ENCODE peak calls at places on chromosomes 13 and 19, in eight cellular contexts. R is GM20000; X is lower leg skin; T is AML-193; A is cardiac fibroblast; F is activated T-cell treated with anti-CD3 and anti-CD28 coated beads, Interleukin-2, amount 50 U/mL, for 1 hour; J is iPS-NIHi11; Y is heart right ventricle. W is an unnamed sample.

GRCh38 chr19:1861599-1862031 is 1.8 kb downstream of the KLF16 start:
- DNase-seq in R (no peak), X (no peak), T (no peak), A (no peak), F (no peak), J (no peak), Y (no peak), W (no peak)

GRCh38 chr19:17841810-17842662 is 5.7 kb downstream of the JAK3 start:
- DNase-seq in R (peak; percentile 72), X (peak; percentile 53), T (no peak), A (peak; percentile 86), F (peak; percentile 55), J (peak; percentile 97), Y (peak; percentile 76), W (no peak)

GRCh38 chr19:30362156-30362754 is 9.9 kb upstream of the ZNF536 start:
- DNase-seq in R (no peak), X (no peak), T (no peak), A (no peak), F (no peak), J (no peak), Y (no peak), W (no peak)

GRCh38 chr19:10826236-10826635 is 9.8 kb downstream of the TMED1 start:
- DNase-seq in R (no peak), X (no peak), T (no peak), A (no peak), F (no peak), J (no peak), Y (no peak), W (no peak)

GRCh38 chr19:8363803-8364771 is at the start of gene ANGPTL4:
- DNase-seq in R (peak; percentile 76), X (peak; percentile 77), T (no peak), A (peak; percentile 89), F (peak; percentile 42), J (peak; percentile 80), Y (peak; percentile 73), W (peak; percentile 21)

GRCh38 chr13:53783466-53783865 is 754.9 kb downstream of the OLFM4 start:
- DNase-seq in R (no peak), X (no peak), T (no peak), A (no peak), F (no peak), J (no peak), Y (no peak), W (no peak)

GRCh38 chr13:48737689-48738088 is 84.0 kb downstream of the CYSLTR2 start:
- DNase-seq in R (no peak), X (no peak), T (no peak), A (no peak), F (no peak), J (no peak), Y (no peak), W (no peak)

GRCh38 chr13:104837756-104838155 is 1697.7 kb downstream of the EFNB2 start:
- DNase-seq in R (no peak), X (no peak), T (peak; percentile 99), A (no peak), F (no peak), J (no peak), Y (no peak), W (no peak)

GRCh38 chr19:47239610-47240296 is 8.8 kb upstream of the BBC3 start:
- DNase-seq in R (peak; percentile 46), X (no peak), T (no peak), A (peak; percentile 19), F (peak; percentile 69), J (peak; percentile 78), Y (no peak), W (peak; percentile 40)

GRCh38 chr19:28705008-28705407 is 507.9 kb downstream of the UQCRFS1 start:
- DNase-seq in R (no peak), X (no peak), T (no peak), A (peak; percentile 95), F (no peak), J (peak; percentile 50), Y (no peak), W (no peak)

GRCh38 chr13:37647038-37647650 is 48.6 kb upstream of the POSTN start:
- DNase-seq in R (no peak), X (no peak), T (no peak), A (no peak), F (no peak), J (peak; percentile 9), Y (no peak), W (no peak)

GRCh38 chr13:99990045-99990977 is 8.7 kb downstream of the ZIC2 start:
- DNase-seq in R (no peak), X (no peak), T (no peak), A (no peak), F (peak; percentile 27), J (no peak), Y (no peak), W (no peak)

GRCh38 chr13:36418022-36418805 is 14.1 kb upstream of the CCNA1 start:
- DNase-seq in R (no peak), X (no peak), T (peak; percentile 93), A (peak; percentile 75), F (no peak), J (no peak), Y (no peak), W (no peak)

GRCh38 chr13:70339738-70340137 is 231.5 kb upstream of the KLHL1 start:
- DNase-seq in R (no peak), X (no peak), T (peak; percentile 22), A (peak; percentile 0), F (no peak), J (peak; percentile 11), Y (no peak), W (no peak)

GRCh38 chr13:70613295-70613694 is 505.0 kb upstream of the KLHL1 start:
- DNase-seq in R (no peak), X (no peak), T (peak; percentile 26), A (no peak), F (no peak), J (peak; percentile 11), Y (no peak), W (no peak)